ENCODE peak calls at places on chromosomes 1 and 21, in eight cellular contexts. Y is A549, K is K562, R is IMR-90, M is HepG2, Q is GM12878, N is SK-N-SH, O is H1. X is an unnamed sample.
A peak's percentile ranks its signal among the peaks of the same experiment; 100 is the strongest.

GRCh38 chr1:3717715-3718601 is 34.3 kb upstream of the CCDC27 start:
- DNase-seq in Y (no peak), M (peak; percentile 33), O (peak; percentile 92), N (no peak), K (peak; percentile 78), Q (no peak), R (no peak), X (no peak)

GRCh38 chr1:112882271-112882744 is 73.7 kb downstream of the SLC16A1 start:
- DNase-seq in R (no peak), N (peak; percentile 23), O (no peak), Y (no peak), Q (no peak), M (no peak), K (no peak), X (no peak)

GRCh38 chr21:16535100-16535418 is 805.3 kb downstream of the USP25 start:
- DNase-seq in O (no peak), K (no peak), R (peak; percentile 55), Q (no peak), M (no peak), N (peak; percentile 28), Y (peak; percentile 82), X (no peak)

GRCh38 chr1:40977721-40978120 is 1.8 kb upstream of the CTPS1 start:
- DNase-seq in Y (peak; percentile 47), R (no peak), Q (no peak), M (no peak), N (no peak), K (no peak), O (no peak), X (no peak)

GRCh38 chr1:227604446-227604845 is 41.1 kb downstream of the ZNF678 start:
- DNase-seq in M (no peak), R (no peak), K (no peak), Y (no peak), Q (no peak), O (no peak), N (no peak), X (no peak)

GRCh38 chr21:40819262-40819661 is 27.7 kb downstream of the DSCAM start:
- DNase-seq in O (no peak), R (no peak), N (no peak), Q (no peak), Y (no peak), M (no peak), K (no peak), X (no peak)

GRCh38 chr1:234111458-234112142 is 207.1 kb downstream of the SLC35F3 start:
- DNase-seq in R (peak; percentile 15), Q (no peak), K (peak; percentile 59), M (peak; percentile 33), Y (peak; percentile 86), N (peak; percentile 73), O (peak; percentile 57), X (no peak)

GRCh38 chr1:18134324-18135046 is 26.9 kb downstream of the IGSF21 start:
- DNase-seq in R (no peak), Q (no peak), N (peak; percentile 77), O (no peak), Y (no peak), M (peak; percentile 32), K (no peak), X (no peak)

GRCh38 chr1:1440941-1441888 is 5.7 kb downstream of the VWA1 start:
- DNase-seq in Y (no peak), K (peak; percentile 82), R (no peak), N (peak; percentile 86), O (peak; percentile 87), Q (no peak), M (peak; percentile 41), X (no peak)

GRCh38 chr21:41678016-41678935 is 88.6 kb downstream of the RIPK4 start:
- DNase-seq in O (no peak), Q (no peak), M (peak; percentile 89), Y (peak; percentile 94), N (no peak), K (no peak), R (peak; percentile 8), X (peak; percentile 24)

GRCh38 chr21:42558846-42559245 is 45.2 kb downstream of the SLC37A1 start:
- DNase-seq in N (no peak), Y (no peak), K (no peak), Q (no peak), R (no peak), M (no peak), O (no peak), X (no peak)

GRCh38 chr1:205594846-205595245 is 37.0 kb downstream of the ELK4 start:
- DNase-seq in N (no peak), O (peak; percentile 24), Q (no peak), Y (no peak), M (no peak), K (no peak), R (no peak), X (no peak)

GRCh38 chr1:79353224-79353623 is 346.7 kb upstream of the ADGRL4 start:
- DNase-seq in Y (peak; percentile 36), M (peak; percentile 2), R (peak; percentile 74), Q (no peak), N (peak; percentile 15), O (peak; percentile 46), K (peak; percentile 0), X (peak; percentile 37)

GRCh38 chr1:88375977-88376376 is 308.1 kb upstream of the PKN2 start:
- DNase-seq in Y (no peak), N (no peak), M (no peak), R (no peak), K (no peak), O (no peak), Q (no peak), X (no peak)

GRCh38 chr1:88371396-88371795 is 312.7 kb upstream of the PKN2 start:
- DNase-seq in K (no peak), M (no peak), N (no peak), Q (no peak), Y (no peak), O (no peak), R (no peak), X (peak; percentile 3)
- TF ChIP-seq RAD21 in K (no peak), M (no peak), N (no peak), Q (no peak), Y (no peak), O (no peak), R (no peak), X (no peak)

GRCh38 chr1:222829868-222830267 is 15.0 kb downstream of the DISP1 start:
- DNase-seq in Y (no peak), O (no peak), K (no peak), R (peak; percentile 82), N (no peak), M (no peak), Q (no peak), X (no peak)

GRCh38 chr1:222823673-222824072 is 8.8 kb downstream of the DISP1 start:
- DNase-seq in R (no peak), O (no peak), M (no peak), K (no peak), Q (no peak), N (no peak), Y (no peak), X (no peak)

GRCh38 chr1:222824641-222825040 is 9.8 kb downstream of the DISP1 start:
- DNase-seq in R (no peak), N (no peak), O (no peak), K (no peak), Q (no peak), M (no peak), Y (no peak), X (no peak)

GRCh38 chr1:222833484-222833883 is 18.6 kb downstream of the DISP1 start:
- DNase-seq in Y (no peak), K (no peak), N (no peak), Q (no peak), O (no peak), R (no peak), M (no peak), X (no peak)

DNA sequence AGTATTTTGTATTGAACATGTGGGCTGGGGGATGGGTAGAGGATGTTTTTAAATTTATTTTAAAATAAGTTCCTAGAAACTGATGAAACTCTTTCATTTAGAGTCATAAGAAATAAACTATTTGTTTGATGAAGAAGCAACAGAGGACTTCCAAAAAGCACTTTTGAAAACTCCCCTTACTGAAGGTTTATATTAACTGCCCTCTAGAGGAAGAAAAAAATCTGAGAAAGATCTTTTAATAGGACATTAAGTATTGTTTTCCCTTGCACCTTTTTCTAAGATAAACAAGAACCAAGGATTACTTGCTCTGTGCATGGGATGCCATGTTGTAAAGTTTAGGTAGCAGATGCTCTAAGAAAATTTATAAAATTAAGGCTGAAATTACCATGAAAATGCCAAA is 14.1 kb downstream of the DISP1 start:
- DNase-seq in M (no peak), Q (no peak), R (no peak), N (no peak), O (no peak), K (no peak), Y (no peak), X (no peak)
- TF ChIP-seq CTCF in M (no peak), Q (no peak), R (peak; percentile 17), N (peak; percentile 47), O (no peak), K (no peak), Y (peak; percentile 35), X (peak; percentile 47)

GRCh38 chr1:48493031-48493430 is 21.0 kb upstream of the SPATA6 start:
- DNase-seq in N (no peak), M (no peak), O (no peak), K (no peak), Q (no peak), R (peak; percentile 50), Y (no peak), X (no peak)

GRCh38 chr1:48495911-48496310 is 23.9 kb upstream of the SPATA6 start:
- DNase-seq in M (no peak), K (no peak), O (no peak), Q (no peak), Y (no peak), N (no peak), R (no peak), X (no peak)

GRCh38 chr1:48495166-48495565 is 23.2 kb upstream of the SPATA6 start:
- DNase-seq in Y (no peak), M (no peak), K (no peak), Q (no peak), R (no peak), N (no peak), O (no peak), X (no peak)

GRCh38 chr1:48492392-48492791 is 20.4 kb upstream of the SPATA6 start:
- DNase-seq in K (no peak), N (no peak), Q (no peak), R (no peak), O (no peak), M (no peak), Y (no peak), X (no peak)

GRCh38 chr1:48493970-48494769 is 22.2 kb upstream of the SPATA6 start:
- DNase-seq in Y (no peak), K (no peak), Q (no peak), M (peak; percentile 89), N (no peak), O (no peak), R (peak; percentile 94), X (no peak)
- TF ChIP-seq RAD21 in Y (no peak), K (no peak), Q (no peak), M (no peak), N (no peak), O (no peak), R (no peak), X (no peak)

DNA sequence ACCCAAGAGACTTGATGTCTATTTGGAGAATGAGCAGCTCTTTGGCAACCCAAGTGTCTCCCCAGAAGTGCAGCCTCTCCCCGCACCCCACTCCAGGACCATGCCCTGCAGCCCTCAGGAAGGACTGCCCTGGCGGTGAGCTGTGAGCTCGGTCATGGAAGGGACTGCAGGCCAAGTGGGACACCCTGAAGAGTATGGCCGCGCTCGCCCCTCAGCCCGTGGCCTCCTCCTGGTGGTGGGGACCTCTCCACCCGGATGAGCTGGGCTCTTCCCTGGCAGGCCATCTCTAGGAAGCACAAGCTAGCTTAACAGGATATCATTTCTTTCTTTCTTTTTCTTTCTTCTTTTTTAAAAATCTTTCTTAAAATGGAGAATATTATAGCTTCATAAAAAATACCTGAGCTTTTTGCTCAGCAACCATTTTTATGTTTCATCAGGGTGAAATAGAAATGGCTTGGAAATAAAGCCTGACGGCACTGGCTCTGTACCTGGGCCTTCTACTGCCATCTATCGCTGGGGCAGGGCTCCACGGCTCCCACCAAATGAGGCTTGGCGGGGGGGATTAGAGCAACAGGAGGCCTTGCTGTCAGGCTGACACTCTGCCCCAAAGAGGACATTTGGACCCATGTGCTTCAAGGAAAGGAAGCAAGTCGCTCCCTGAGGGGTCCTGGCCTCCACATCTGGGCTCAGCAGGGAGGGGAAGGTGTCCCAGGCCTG is 296.2 kb upstream of the VAMP3 start:
- DNase-seq in K (peak; percentile 19), R (no peak), M (no peak), N (no peak), Q (no peak), Y (peak; percentile 57), O (peak; percentile 58), X (no peak)
- TF ChIP-seq CTCF in K (peak; percentile 53), R (no peak), M (peak; percentile 28), N (no peak), Q (peak; percentile 6), Y (peak; percentile 35), O (peak; percentile 53), X (no peak)